ENCODE peak calls at places on chromosomes 16 and 17, in six cellular contexts. U is H9, V is IMR-90, H is neuronal stem cell, G is trophoblast cell, C is H1. F is an unnamed sample.

GRCh38 chr17:32276217-32276616 is 10.6 kb downstream of the RHBDL3 start:
- DNase-seq in H (no peak), C (no peak), U (no peak), V (no peak), G (no peak), F (no peak)

GRCh38 chr17:58658804-58659713 is 32.8 kb downstream of the TEX14 start:
- DNase-seq in C (peak; percentile 82), V (peak; percentile 99), G (peak; percentile 97), H (peak; percentile 80), U (peak; percentile 97), F (peak; percentile 100)

GRCh38 chr17:68835061-68835460 is 120.1 kb downstream of the ABCA8 start:
- DNase-seq in C (no peak), H (no peak), V (peak; percentile 47), U (no peak), G (no peak), F (peak; percentile 32)

GRCh38 chr16:89431158-89431584 is 59.2 kb downstream of the ANKRD11 start:
- DNase-seq in V (peak; percentile 96), G (no peak), U (no peak), C (no peak), H (no peak), F (peak; percentile 99)

GRCh38 chr16:21101631-21102420 is 48.8 kb downstream of the DNAH3 start:
- DNase-seq in C (no peak), H (peak; percentile 9), U (peak; percentile 47), G (no peak), V (peak; percentile 20), F (peak; percentile 28)

GRCh38 chr17:48989100-48989499 is 8.1 kb upstream of the IGF2BP1 start:
- DNase-seq in U (peak; percentile 4), V (no peak), H (no peak), G (no peak), C (no peak), F (no peak)

GRCh38 chr16:57603110-57604024 is 25.1 kb upstream of the ADGRG1 start:
- DNase-seq in V (no peak), H (no peak), C (no peak), U (no peak), G (no peak), F (no peak)

GRCh38 chr17:79905832-79906231 is 66.6 kb upstream of the CBX4 start:
- DNase-seq in C (no peak), V (no peak), U (no peak), G (peak; percentile 40), H (no peak), F (no peak)

GRCh38 chr17:56700919-56701420 is 107.5 kb downstream of the NOG start:
- DNase-seq in C (no peak), H (no peak), U (peak; percentile 65), G (no peak), V (no peak), F (peak; percentile 29)

GRCh38 chr16:69417537-69418199 is 6.8 kb upstream of the CYB5B start:
- DNase-seq in U (peak; percentile 79), H (no peak), V (no peak), G (no peak), C (no peak), F (peak; percentile 96)

GRCh38 chr17:62860962-62861873 is 53.1 kb upstream of the MARCHF10 start:
- DNase-seq in H (no peak), G (peak; percentile 99), C (no peak), V (peak; percentile 13), U (no peak), F (no peak)

GRCh38 chr16:75288596-75289120 is 37.2 kb upstream of the BCAR1 start:
- DNase-seq in G (no peak), C (no peak), U (no peak), H (no peak), V (no peak), F (no peak)

GRCh38 chr17:80937501-80938356 is 53.9 kb upstream of the CHMP6 start:
- DNase-seq in U (no peak), G (no peak), V (no peak), H (no peak), C (no peak), F (no peak)

GRCh38 chr17:50414808-50415207 is 11.2 kb upstream of the ACSF2 start:
- DNase-seq in G (no peak), V (peak; percentile 28), C (no peak), H (no peak), U (no peak), F (no peak)

GRCh38 chr16:19524356-19524865 is 669 bp downstream of the CCP110 start:
- DNase-seq in V (no peak), U (no peak), G (no peak), H (peak; percentile 3), C (no peak), F (peak; percentile 32)

GRCh38 chr16:14302031-14302398 is 230.9 kb downstream of the MRTFB start:
- DNase-seq in C (no peak), G (peak; percentile 85), V (peak; percentile 60), H (no peak), U (peak; percentile 44), F (peak; percentile 72)

GRCh38 chr16:14303182-14303618 is 232.1 kb downstream of the MRTFB start:
- DNase-seq in U (no peak), C (no peak), H (no peak), G (no peak), V (peak; percentile 36), F (peak; percentile 45)

GRCh38 chr16:14301150-14302030 is 230.3 kb downstream of the MRTFB start:
- DNase-seq in V (no peak), G (peak; percentile 23), U (peak; percentile 32), C (no peak), H (no peak), F (peak; percentile 51)

GRCh38 chr16:14303654-14304394 is 232.7 kb downstream of the MRTFB start:
- DNase-seq in H (no peak), U (peak; percentile 38), V (no peak), G (no peak), C (no peak), F (peak; percentile 38)

GRCh38 chr16:14302399-14303181 is 231.5 kb downstream of the MRTFB start:
- DNase-seq in U (peak; percentile 49), C (no peak), V (no peak), H (no peak), G (no peak), F (peak; percentile 41)
- H2BK120ac ChIP-seq in U (no peak overlapping the region), C (no peak overlapping the region), V (no peak overlapping the region), H (no peak overlapping the region), G (peak overlapping the region; percentile 92), F (peak overlapping the region; percentile 89)

GRCh38 chr17:13228711-13229110 is 210.9 kb upstream of the ELAC2 start:
- DNase-seq in G (no peak), U (no peak), H (no peak), V (no peak), C (no peak), F (no peak)

GRCh38 chr17:13230350-13230900 is 212.6 kb upstream of the ELAC2 start:
- DNase-seq in U (no peak), C (no peak), V (no peak), H (no peak), G (no peak), F (no peak)

GRCh38 chr17:13228225-13228624 is 210.4 kb upstream of the ELAC2 start:
- DNase-seq in G (no peak), V (no peak), H (no peak), U (no peak), C (no peak), F (no peak)

DNA sequence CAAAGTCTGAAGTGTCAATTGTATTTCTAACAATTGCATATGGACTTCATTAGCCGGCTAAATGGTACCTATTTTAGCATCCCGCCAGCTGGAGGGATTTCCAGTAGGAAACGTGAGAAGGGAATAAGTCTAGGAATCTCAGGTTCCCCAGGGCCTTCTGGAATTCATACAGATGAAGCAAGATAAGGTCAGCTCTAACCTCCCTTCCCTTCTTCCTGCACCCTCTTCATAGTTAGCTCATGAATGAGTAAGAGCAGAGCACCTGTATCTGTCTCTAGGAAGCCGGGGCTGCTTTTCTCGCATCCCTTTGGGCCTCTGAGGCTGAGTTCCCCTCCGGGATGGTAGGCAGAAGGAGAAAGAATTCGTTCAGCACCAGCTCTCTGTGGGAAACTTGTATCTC is 213.1 kb upstream of the ELAC2 start:
- DNase-seq in H (no peak), U (no peak), V (no peak), C (no peak), G (peak; percentile 40), F (no peak)
- H3K14ac ChIP-seq in H (no peak overlapping the region), U (no peak overlapping the region), V (no peak overlapping the region), C (no peak overlapping the region), G (no peak overlapping the region), F (no peak overlapping the region)

GRCh38 chr17:13135496-13135895 is 117.7 kb upstream of the ELAC2 start:
- DNase-seq in U (no peak), H (peak; percentile 51), C (no peak), G (no peak), V (no peak), F (no peak)

GRCh38 chr17:13143001-13143400 is 125.2 kb upstream of the ELAC2 start:
- DNase-seq in U (no peak), G (no peak), H (no peak), C (no peak), V (no peak), F (no peak)

DNA sequence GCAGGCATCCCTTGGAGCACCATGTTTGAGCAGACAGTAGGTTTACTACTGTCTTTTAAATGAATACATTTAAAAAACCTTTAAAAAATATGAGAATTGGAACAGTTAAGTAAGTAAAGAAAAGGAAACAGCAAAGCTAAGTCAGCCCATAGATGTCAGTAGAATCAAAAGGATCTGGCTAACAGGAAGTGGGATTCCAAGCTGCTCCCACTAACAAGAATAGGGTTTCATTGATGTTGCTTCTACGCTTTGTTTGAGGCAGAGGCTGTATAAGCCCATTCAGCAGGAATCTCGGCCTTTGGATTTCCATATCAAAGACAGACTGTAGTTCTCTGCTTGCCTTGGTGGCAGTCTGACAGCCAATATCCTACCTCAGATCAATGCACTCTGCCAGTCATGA is 122.9 kb upstream of the ELAC2 start:
- DNase-seq in U (peak; percentile 81), H (peak; percentile 48), C (peak; percentile 33), G (no peak), V (peak; percentile 24), F (no peak)
- H2BK120ac ChIP-seq in U (no peak overlapping the region), H (no peak overlapping the region), C (no peak overlapping the region), G (no peak overlapping the region), V (no peak overlapping the region), F (no peak overlapping the region)

GRCh38 chr17:64118452-64118979 is 11.4 kb downstream of the ERN1 start:
- DNase-seq in U (peak; percentile 21), G (no peak), H (no peak), V (no peak), C (no peak), F (no peak)

GRCh38 chr17:64120159-64120558 is 9.8 kb downstream of the ERN1 start:
- DNase-seq in H (no peak), V (no peak), C (no peak), G (no peak), U (no peak), F (no peak)

GRCh38 chr17:64115043-64115698 is 14.8 kb downstream of the ERN1 start:
- DNase-seq in U (no peak), G (no peak), C (no peak), V (no peak), H (no peak), F (no peak)

GRCh38 chr17:64112978-64113377 is 17.0 kb downstream of the ERN1 start:
- DNase-seq in G (no peak), V (peak; percentile 69), U (no peak), H (no peak), C (no peak), F (no peak)

GRCh38 chr17:64115871-64116534 is 13.9 kb downstream of the ERN1 start:
- DNase-seq in U (no peak), H (no peak), C (no peak), V (peak; percentile 94), G (peak; percentile 68), F (peak; percentile 84)
- H3K14ac ChIP-seq in U (no peak overlapping the region), H (no peak overlapping the region), C (no peak overlapping the region), V (peak overlapping the region; percentile 7), G (no peak overlapping the region), F (no peak overlapping the region)

GRCh38 chr16:71883193-71883848 is 661 bp downstream of the ZNF821 start:
- DNase-seq in H (peak; percentile 38), C (no peak), G (peak; percentile 60), U (peak; percentile 82), V (peak; percentile 6), F (peak; percentile 32)
- H2BK120ac ChIP-seq in H (peak overlapping the region; percentile 87), C (no peak overlapping the region), G (peak overlapping the region; percentile 99), U (no peak overlapping the region), V (no peak overlapping the region), F (peak overlapping the region; percentile 92)